ENCODE peak calls at places on chromosome 13, in six cellular contexts. H is AG04450, A is kidney epithelial cell, P is cardiac fibroblast, K is astrocyte of the spinal cord, I is GM12878. O is an unnamed sample.
A peak's percentile ranks its signal among the peaks of the same experiment; 100 is the strongest.

GRCh38 chr13:104301216-104301975 is 1235.2 kb upstream of the SLC10A2 start:
- DNase-seq in H (no peak), A (no peak), P (no peak), K (peak; percentile 8), I (no peak), O (no peak)

GRCh38 chr13:57823704-57824103 is 192.2 kb downstream of the PCDH17 start:
- DNase-seq in H (no peak), A (no peak), P (no peak), K (no peak), I (no peak), O (no peak)

GRCh38 chr13:23087884-23088283 is 92.9 kb upstream of the SGCG start:
- DNase-seq in H (no peak), A (no peak), P (peak; percentile 12), K (peak; percentile 2), I (no peak), O (no peak)

GRCh38 chr13:100234524-100235136 is 145.7 kb downstream of the PCCA start:
- DNase-seq in H (no peak), A (peak; percentile 82), P (no peak), K (peak; percentile 47), I (no peak), O (no peak)

GRCh38 chr13:95323930-95324662 is 22.8 kb upstream of the ABCC4 start:
- DNase-seq in H (no peak), A (no peak), P (no peak), K (no peak), I (no peak), O (no peak)

GRCh38 chr13:44125943-44126469 is 246.3 kb downstream of the LACC1 start:
- DNase-seq in H (peak; percentile 76), A (no peak), P (no peak), K (peak; percentile 45), I (no peak), O (no peak)

GRCh38 chr13:21014666-21015170 is 46.7 kb downstream of the LATS2 start:
- DNase-seq in H (peak; percentile 74), A (peak; percentile 43), P (peak; percentile 85), K (peak; percentile 83), I (no peak), O (peak; percentile 43)

GRCh38 chr13:111217661-111218060 is 102.6 kb downstream of the ARHGEF7 start:
- DNase-seq in H (no peak), A (no peak), P (no peak), K (no peak), I (no peak), O (no peak)

GRCh38 chr13:53250272-53250875 is 221.8 kb downstream of the OLFM4 start:
- DNase-seq in H (peak; percentile 32), A (peak; percentile 19), P (peak; percentile 79), K (peak; percentile 72), I (peak; percentile 15), O (no peak)

GRCh38 chr13:39956036-39956435 is 300.6 kb downstream of the COG6 start:
- DNase-seq in H (no peak), A (no peak), P (no peak), K (no peak), I (peak; percentile 73), O (no peak)

GRCh38 chr13:35994131-35994966 is 136.8 kb downstream of the DCLK1 start:
- DNase-seq in H (no peak), A (peak; percentile 38), P (peak; percentile 98), K (peak; percentile 97), I (no peak), O (peak; percentile 71)

GRCh38 chr13:27541386-27541785 is 78.9 kb downstream of the LNX2 start:
- DNase-seq in H (no peak), A (no peak), P (no peak), K (no peak), I (no peak), O (no peak)

GRCh38 chr13:106558527-106558926 is 9.4 kb downstream of the ARGLU1 start:
- DNase-seq in H (no peak), A (no peak), P (no peak), K (no peak), I (no peak), O (no peak)

GRCh38 chr13:21399741-21400140 is 59.4 kb downstream of the ZDHHC20 start:
- DNase-seq in H (no peak), A (peak; percentile 9), P (peak; percentile 7), K (peak; percentile 8), I (no peak), O (no peak)

GRCh38 chr13:40780822-40781401 is 8.5 kb upstream of the SLC25A15 start:
- DNase-seq in H (no peak), A (no peak), P (no peak), K (peak; percentile 57), I (no peak), O (no peak)

GRCh38 chr13:59680429-59681024 is 483.2 kb downstream of the DIAPH3 start:
- DNase-seq in H (no peak), A (no peak), P (peak; percentile 45), K (peak; percentile 34), I (no peak), O (no peak)

GRCh38 chr13:111480503-111480902 is 160.1 kb downstream of the TEX29 start:
- DNase-seq in H (no peak), A (no peak), P (no peak), K (no peak), I (no peak), O (no peak)

GRCh38 chr13:54640719-54641118 is 1612.1 kb downstream of the OLFM4 start:
- DNase-seq in H (no peak), A (no peak), P (no peak), K (no peak), I (no peak), O (no peak)

GRCh38 chr13:25172303-25172630 is 179 bp upstream of the AMER2 start:
- DNase-seq in H (no peak), A (no peak), P (no peak), K (no peak), I (no peak), O (no peak)

GRCh38 chr13:89584058-89584457 is 1763.4 kb upstream of the MIR17HG start:
- DNase-seq in H (no peak), A (no peak), P (peak; percentile 16), K (peak; percentile 25), I (no peak), O (no peak)

GRCh38 chr13:40969169-40969901 is 49.8 kb downstream of the ELF1 start:
- DNase-seq in H (no peak), A (no peak), P (no peak), K (no peak), I (no peak), O (no peak)

DNA sequence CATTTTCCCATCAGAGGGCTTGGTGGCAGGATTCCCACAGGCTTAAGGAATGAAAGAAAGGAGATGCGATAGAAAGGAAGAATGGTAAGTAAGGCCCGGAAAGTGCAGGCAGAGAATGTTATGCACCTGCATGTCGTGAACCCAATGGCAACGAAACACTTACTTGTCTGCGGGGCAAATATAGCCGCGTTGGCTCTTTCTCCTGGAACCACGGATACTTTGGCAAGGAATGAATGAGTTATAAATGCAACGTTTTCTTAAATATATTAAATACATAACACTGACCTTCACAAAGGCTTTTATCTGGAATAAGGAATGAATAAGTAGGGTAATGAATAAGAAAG is 192.1 kb downstream of the KATNAL1 start:
- DNase-seq in H (no peak), A (no peak), P (no peak), K (no peak), I (no peak), O (no peak)
- TF ChIP-seq CTCF in H (no peak), A (no peak), P (no peak), K (no peak), I (no peak), O (no peak)

DNA sequence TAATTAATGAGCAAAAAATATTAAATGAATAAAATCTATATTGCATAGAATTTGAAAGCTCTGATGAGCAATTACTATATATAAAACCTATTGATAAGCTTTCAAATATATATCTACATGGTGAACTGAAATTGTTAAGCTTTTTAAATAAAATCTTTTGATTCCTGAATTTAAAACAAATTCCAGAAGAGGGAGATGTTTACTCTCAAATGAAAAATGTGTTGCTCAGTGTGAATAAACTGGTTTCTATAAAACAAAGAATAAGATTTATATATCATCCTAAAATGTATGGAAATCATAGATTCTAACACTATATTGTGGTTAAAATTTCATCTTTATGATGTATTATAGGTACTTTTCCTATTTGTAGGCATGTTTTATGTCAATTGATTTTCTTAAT is 171.5 kb upstream of the SLITRK6 start:
- DNase-seq in H (no peak), A (no peak), P (peak; percentile 16), K (peak; percentile 22), I (no peak), O (no peak)
- TF ChIP-seq CTCF in H (no peak), A (no peak), P (no peak), K (no peak), I (no peak), O (no peak)

DNA sequence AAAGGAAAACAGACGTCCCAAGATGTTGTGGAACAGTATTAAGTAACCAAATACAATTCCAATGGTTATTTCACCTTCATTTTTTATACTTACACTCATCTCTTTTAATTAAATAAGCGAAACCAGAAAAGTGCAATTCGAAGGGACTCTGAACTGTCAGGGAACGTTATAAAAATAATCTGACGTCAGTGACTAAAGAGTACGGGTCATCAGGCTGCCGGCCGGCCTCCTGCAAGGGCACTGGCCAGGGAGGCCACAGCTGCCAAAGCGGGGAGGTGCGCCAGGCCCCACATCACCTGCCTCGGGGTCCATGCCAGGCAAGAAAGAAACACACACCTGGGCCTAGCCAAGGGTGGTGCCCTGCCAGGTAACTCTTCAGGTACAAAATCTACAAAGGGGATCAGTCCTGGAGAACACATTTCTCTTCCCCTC is 61.3 kb downstream of the CDADC1 start:
- DNase-seq in H (no peak), A (no peak), P (no peak), K (peak; percentile 32), I (no peak), O (peak; percentile 61)
- TF ChIP-seq CTCF in H (no peak), A (no peak), P (no peak), K (no peak), I (no peak), O (no peak)

DNA sequence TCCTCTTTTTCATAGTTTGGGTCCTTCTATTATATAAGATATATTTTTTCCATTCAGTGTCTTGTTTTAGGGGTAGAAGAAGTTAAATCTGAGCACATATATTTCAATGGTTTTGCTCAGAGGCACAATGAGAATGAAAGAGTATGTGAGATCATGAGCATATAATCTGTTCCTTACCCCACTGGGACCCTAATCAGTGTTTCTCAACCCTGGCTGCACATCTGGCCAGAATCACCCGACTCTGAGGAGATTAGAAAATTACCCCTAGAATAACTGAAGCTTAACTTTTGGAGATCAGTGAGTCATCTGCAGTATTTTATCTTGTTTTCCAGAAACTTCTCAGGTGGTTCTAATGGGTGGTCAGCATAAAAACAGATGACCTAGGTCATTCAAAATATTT is 782 bp downstream of the CYSLTR2 start:
- DNase-seq in H (no peak), A (no peak), P (peak; percentile 16), K (no peak), I (no peak), O (no peak)
- TF ChIP-seq CTCF in H (no peak), A (no peak), P (no peak), K (no peak), I (no peak), O (no peak)

DNA sequence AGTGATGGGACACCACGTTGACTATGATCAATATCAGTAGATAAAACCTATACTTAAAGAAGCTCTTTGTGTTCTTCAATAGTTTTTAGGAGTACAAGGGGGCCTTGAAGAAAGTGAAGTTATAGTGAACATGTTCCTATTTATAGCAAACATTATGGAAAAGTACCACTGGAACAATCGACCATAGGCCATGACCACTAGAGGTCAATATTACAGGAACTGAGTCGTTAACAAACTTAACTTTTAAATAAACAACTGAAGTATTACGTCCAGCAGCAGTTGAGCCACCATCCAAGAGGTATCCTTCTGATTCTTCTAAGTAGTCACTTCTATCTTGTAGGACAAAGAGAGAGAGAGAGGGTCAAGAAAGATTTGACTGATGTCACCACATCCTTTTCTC is 391.0 kb upstream of the SLITRK5 start:
- DNase-seq in H (no peak), A (no peak), P (no peak), K (no peak), I (no peak), O (no peak)
- TF ChIP-seq CTCF in H (peak; percentile 13), A (peak; percentile 1), P (no peak), K (peak; percentile 22), I (no peak), O (no peak)

GRCh38 chr13:75760182-75760981 is 124.3 kb downstream of the LMO7 start:
- DNase-seq in H (no peak), A (no peak), P (peak; percentile 14), K (no peak), I (no peak), O (no peak)
- TF ChIP-seq CTCF in H (peak; percentile 31), A (peak; percentile 18), P (no peak), K (no peak), I (no peak), O (no peak)

O was measured in uterus.